ENCODE peak calls at places on chromosomes 16 and 17, in ten cellular contexts. One of them, this sample, is unnamed.

GRCh38 chr17:69175812-69176517 is 34.3 kb upstream of the ABCA6 start:
- DNase-seq in PC-3: peak
- DNase-seq in T-helper 9 cell: no peak
- DNase-seq in stimulated activated CD4-positive, alpha-beta T cell treated with anti-CD3 and anti-CD28 coated beads, Interleukin-12 subunit alpha, Interleukin-12 subunit beta, amount 100 ng/mL, for 4 hours: no peak
- DNase-seq in mesendoderm: no peak
- DNase-seq in AG10803: peak
- DNase-seq in stomach: no peak
- DNase-seq in CD8-positive, alpha-beta T cell: no peak
- DNase-seq in T-helper 1 cell: no peak
- DNase-seq in effector memory CD4-positive, alpha-beta T cell: no peak
- DNase-seq in this sample: no peak

GRCh38 chr17:45022288-45022648 is 29.2 kb downstream of the DCAKD start:
- DNase-seq in PC-3: no peak
- DNase-seq in T-helper 9 cell: no peak
- DNase-seq in stimulated activated CD4-positive, alpha-beta T cell treated with anti-CD3 and anti-CD28 coated beads, Interleukin-12 subunit alpha, Interleukin-12 subunit beta, amount 100 ng/mL, for 4 hours: no peak
- DNase-seq in mesendoderm: no peak
- DNase-seq in AG10803: no peak
- DNase-seq in stomach: no peak
- DNase-seq in CD8-positive, alpha-beta T cell: no peak
- DNase-seq in T-helper 1 cell: no peak
- DNase-seq in effector memory CD4-positive, alpha-beta T cell: no peak
- DNase-seq in this sample: no peak

GRCh38 chr17:46043606-46044005 is 44.6 kb downstream of the STH start:
- DNase-seq in PC-3: no peak
- DNase-seq in T-helper 9 cell: no peak
- DNase-seq in stimulated activated CD4-positive, alpha-beta T cell treated with anti-CD3 and anti-CD28 coated beads, Interleukin-12 subunit alpha, Interleukin-12 subunit beta, amount 100 ng/mL, for 4 hours: no peak
- DNase-seq in mesendoderm: no peak
- DNase-seq in AG10803: no peak
- DNase-seq in stomach: no peak
- DNase-seq in CD8-positive, alpha-beta T cell: no peak
- DNase-seq in T-helper 1 cell: no peak
- DNase-seq in effector memory CD4-positive, alpha-beta T cell: no peak
- DNase-seq in this sample: no peak

GRCh38 chr16:55462241-55462640 is 16.8 kb upstream of the MMP2 start:
- DNase-seq in PC-3: no peak
- DNase-seq in T-helper 9 cell: no peak
- DNase-seq in stimulated activated CD4-positive, alpha-beta T cell treated with anti-CD3 and anti-CD28 coated beads, Interleukin-12 subunit alpha, Interleukin-12 subunit beta, amount 100 ng/mL, for 4 hours: no peak
- DNase-seq in mesendoderm: no peak
- DNase-seq in AG10803: no peak
- DNase-seq in stomach: no peak
- DNase-seq in CD8-positive, alpha-beta T cell: no peak
- DNase-seq in T-helper 1 cell: no peak
- DNase-seq in effector memory CD4-positive, alpha-beta T cell: no peak
- DNase-seq in this sample: no peak

GRCh38 chr17:78258323-78259229 is 27.1 kb downstream of the TMEM235 start:
- DNase-seq in PC-3: no peak
- DNase-seq in T-helper 9 cell: peak
- DNase-seq in stimulated activated CD4-positive, alpha-beta T cell treated with anti-CD3 and anti-CD28 coated beads, Interleukin-12 subunit alpha, Interleukin-12 subunit beta, amount 100 ng/mL, for 4 hours: peak
- DNase-seq in mesendoderm: peak
- DNase-seq in AG10803: no peak
- DNase-seq in stomach: peak
- DNase-seq in CD8-positive, alpha-beta T cell: peak
- DNase-seq in T-helper 1 cell: peak
- DNase-seq in effector memory CD4-positive, alpha-beta T cell: peak
- DNase-seq in this sample: peak

GRCh38 chr17:58541249-58541648 is 26.8 kb upstream of the MTMR4 start:
- DNase-seq in PC-3: peak
- DNase-seq in T-helper 9 cell: no peak
- DNase-seq in stimulated activated CD4-positive, alpha-beta T cell treated with anti-CD3 and anti-CD28 coated beads, Interleukin-12 subunit alpha, Interleukin-12 subunit beta, amount 100 ng/mL, for 4 hours: no peak
- DNase-seq in mesendoderm: peak
- DNase-seq in AG10803: no peak
- DNase-seq in stomach: no peak
- DNase-seq in CD8-positive, alpha-beta T cell: no peak
- DNase-seq in T-helper 1 cell: no peak
- DNase-seq in effector memory CD4-positive, alpha-beta T cell: no peak
- DNase-seq in this sample: no peak

GRCh38 chr17:79230576-79230975 is 156.0 kb downstream of the ENGASE start:
- DNase-seq in PC-3: no peak
- DNase-seq in T-helper 9 cell: no peak
- DNase-seq in stimulated activated CD4-positive, alpha-beta T cell treated with anti-CD3 and anti-CD28 coated beads, Interleukin-12 subunit alpha, Interleukin-12 subunit beta, amount 100 ng/mL, for 4 hours: no peak
- DNase-seq in mesendoderm: no peak
- DNase-seq in AG10803: no peak
- DNase-seq in stomach: no peak
- DNase-seq in CD8-positive, alpha-beta T cell: no peak
- DNase-seq in T-helper 1 cell: no peak
- DNase-seq in effector memory CD4-positive, alpha-beta T cell: no peak
- DNase-seq in this sample: no peak

GRCh38 chr16:24834459-24835335 is 11.1 kb upstream of the SLC5A11 start:
- DNase-seq in PC-3: peak
- DNase-seq in T-helper 9 cell: no peak
- DNase-seq in stimulated activated CD4-positive, alpha-beta T cell treated with anti-CD3 and anti-CD28 coated beads, Interleukin-12 subunit alpha, Interleukin-12 subunit beta, amount 100 ng/mL, for 4 hours: no peak
- DNase-seq in mesendoderm: peak
- DNase-seq in AG10803: peak
- DNase-seq in stomach: peak
- DNase-seq in CD8-positive, alpha-beta T cell: no peak
- DNase-seq in T-helper 1 cell: no peak
- DNase-seq in effector memory CD4-positive, alpha-beta T cell: no peak
- DNase-seq in this sample: no peak

GRCh38 chr16:52471650-52472370 is 75.1 kb downstream of the TOX3 start:
- DNase-seq in PC-3: no peak
- DNase-seq in T-helper 9 cell: no peak
- DNase-seq in stimulated activated CD4-positive, alpha-beta T cell treated with anti-CD3 and anti-CD28 coated beads, Interleukin-12 subunit alpha, Interleukin-12 subunit beta, amount 100 ng/mL, for 4 hours: no peak
- DNase-seq in mesendoderm: no peak
- DNase-seq in AG10803: no peak
- DNase-seq in stomach: no peak
- DNase-seq in CD8-positive, alpha-beta T cell: no peak
- DNase-seq in T-helper 1 cell: no peak
- DNase-seq in effector memory CD4-positive, alpha-beta T cell: no peak
- DNase-seq in this sample: no peak

GRCh38 chr17:75124041-75124818 is 7.3 kb downstream of the NT5C start:
- DNase-seq in PC-3: peak
- DNase-seq in T-helper 9 cell: peak
- DNase-seq in stimulated activated CD4-positive, alpha-beta T cell treated with anti-CD3 and anti-CD28 coated beads, Interleukin-12 subunit alpha, Interleukin-12 subunit beta, amount 100 ng/mL, for 4 hours: peak
- DNase-seq in mesendoderm: no peak
- DNase-seq in AG10803: no peak
- DNase-seq in stomach: peak
- DNase-seq in CD8-positive, alpha-beta T cell: peak
- DNase-seq in T-helper 1 cell: no peak
- DNase-seq in effector memory CD4-positive, alpha-beta T cell: peak
- DNase-seq in this sample: peak

GRCh38 chr17:2844386-2844785 is 48.1 kb downstream of the RAP1GAP2 start:
- DNase-seq in PC-3: peak
- DNase-seq in T-helper 9 cell: no peak
- DNase-seq in stimulated activated CD4-positive, alpha-beta T cell treated with anti-CD3 and anti-CD28 coated beads, Interleukin-12 subunit alpha, Interleukin-12 subunit beta, amount 100 ng/mL, for 4 hours: no peak
- DNase-seq in mesendoderm: peak
- DNase-seq in AG10803: no peak
- DNase-seq in stomach: no peak
- DNase-seq in CD8-positive, alpha-beta T cell: no peak
- DNase-seq in T-helper 1 cell: no peak
- DNase-seq in effector memory CD4-positive, alpha-beta T cell: no peak
- DNase-seq in this sample: no peak

GRCh38 chr16:9077001-9077809 is 14.2 kb upstream of the HAPSTR1 start:
- DNase-seq in PC-3: peak
- DNase-seq in T-helper 9 cell: no peak
- DNase-seq in stimulated activated CD4-positive, alpha-beta T cell treated with anti-CD3 and anti-CD28 coated beads, Interleukin-12 subunit alpha, Interleukin-12 subunit beta, amount 100 ng/mL, for 4 hours: no peak
- DNase-seq in mesendoderm: peak
- DNase-seq in AG10803: peak
- DNase-seq in stomach: no peak
- DNase-seq in CD8-positive, alpha-beta T cell: no peak
- DNase-seq in T-helper 1 cell: no peak
- DNase-seq in effector memory CD4-positive, alpha-beta T cell: no peak
- DNase-seq in this sample: no peak

This sample was measured in T-helper 22 cell.